ENCODE peak calls at places on chromosomes 1 and 21, in eight cellular contexts. G is NCI-H1417; K is NCI-H460; R is astrocyte of the hippocampus; U is ureter; Z is activated CD4-positive, alpha-beta T cell treated with anti-CD3 and anti-CD28 coated beads, Interleukin-2, amount 50 U/mL, for 24 hours; Q is RCC 7860; W is right lobe of liver. A is an unnamed sample.

GRCh38 chr1:42420911-42421585 is 34.8 kb downstream of the ZMYND12 start:
- DNase-seq in G (peak), K (no peak), R (peak), U (peak), Z (no peak), Q (peak), W (no peak), A (peak)

GRCh38 chr21:25790122-25790951 is 55.6 kb downstream of the GABPA start:
- DNase-seq in G (no peak), K (peak), R (peak), U (no peak), Z (no peak), Q (peak), W (no peak), A (no peak)

GRCh38 chr21:43763901-43764523 is 12.1 kb downstream of the CSTB start:
- DNase-seq in G (no peak), K (no peak), R (no peak), U (no peak), Z (no peak), Q (no peak), W (no peak), A (no peak)

GRCh38 chr1:56626546-56626945 is 18.6 kb upstream of the PRKAA2 start:
- DNase-seq in G (no peak), K (no peak), R (no peak), U (no peak), Z (no peak), Q (no peak), W (no peak), A (no peak)

GRCh38 chr1:8825985-8826481 is 8.6 kb upstream of the RERE start:
- DNase-seq in G (no peak), K (no peak), R (peak), U (no peak), Z (no peak), Q (peak), W (no peak), A (no peak)

GRCh38 chr1:16143566-16144324 is 12.1 kb downstream of the EPHA2 start:
- DNase-seq in G (no peak), K (no peak), R (peak), U (peak), Z (no peak), Q (peak), W (peak), A (no peak)

GRCh38 chr1:103198076-103198475 is 89.8 kb upstream of the COL11A1 start:
- DNase-seq in G (no peak), K (no peak), R (no peak), U (no peak), Z (no peak), Q (no peak), W (no peak), A (no peak)

GRCh38 chr21:43909736-43910455 is 44.9 kb downstream of the AGPAT3 start:
- DNase-seq in G (no peak), K (no peak), R (no peak), U (no peak), Z (no peak), Q (no peak), W (no peak), A (no peak)

GRCh38 chr1:163248064-163248463 is 45.3 kb upstream of the RGS5 start:
- DNase-seq in G (no peak), K (no peak), R (no peak), U (no peak), Z (no peak), Q (no peak), W (no peak), A (peak)

GRCh38 chr1:228361314-228362140 is 45.1 kb downstream of the TRIM11 start:
- DNase-seq in G (no peak), K (no peak), R (no peak), U (no peak), Z (no peak), Q (no peak), W (peak), A (no peak)

GRCh38 chr1:59220356-59220755 is 76.5 kb upstream of the FGGY start:
- DNase-seq in G (no peak), K (no peak), R (peak), U (no peak), Z (no peak), Q (no peak), W (no peak), A (no peak)

GRCh38 chr1:115245227-115245626 is 92.8 kb downstream of the NGF start:
- DNase-seq in G (no peak), K (no peak), R (no peak), U (no peak), Z (no peak), Q (no peak), W (no peak), A (no peak)

GRCh38 chr1:39214021-39214713 is 9.7 kb downstream of the MACF1 start:
- DNase-seq in G (no peak), K (no peak), R (peak), U (no peak), Z (no peak), Q (no peak), W (no peak), A (no peak)

GRCh38 chr1:37323486-37324377 is 150.6 kb upstream of the ZC3H12A start:
- DNase-seq in G (peak), K (peak), R (peak), U (no peak), Z (no peak), Q (peak), W (no peak), A (peak)

GRCh38 chr1:245797592-245798366 is 643.0 kb downstream of the KIF26B start:
- DNase-seq in G (no peak), K (peak), R (no peak), U (no peak), Z (no peak), Q (no peak), W (no peak), A (no peak)

GRCh38 chr1:220811695-220812094 is 25.0 kb downstream of the MTARC1 start:
- DNase-seq in G (no peak), K (no peak), R (no peak), U (no peak), Z (no peak), Q (no peak), W (no peak), A (no peak)

GRCh38 chr1:73909043-73909567 is 288.9 kb downstream of the LRRIQ3 start:
- DNase-seq in G (peak), K (no peak), R (no peak), U (no peak), Z (no peak), Q (peak), W (no peak), A (no peak)

GRCh38 chr1:82086739-82087138 is 286.0 kb downstream of the ADGRL2 start:
- DNase-seq in G (no peak), K (no peak), R (peak), U (no peak), Z (no peak), Q (peak), W (no peak), A (no peak)

GRCh38 chr1:162868972-162869371 is 8.0 kb upstream of the CCDC190 start:
- DNase-seq in G (no peak), K (no peak), R (no peak), U (no peak), Z (no peak), Q (no peak), W (no peak), A (no peak)

GRCh38 chr1:3906672-3907020 is 6.6 kb upstream of the C1orf174 start:
- DNase-seq in G (no peak), K (no peak), R (no peak), U (no peak), Z (no peak), Q (no peak), W (peak), A (no peak)

GRCh38 chr1:153260980-153261792 is 1.7 kb downstream of the LORICRIN start:
- DNase-seq in G (peak), K (no peak), R (peak), U (no peak), Z (no peak), Q (no peak), W (no peak), A (no peak)

GRCh38 chr1:160942926-160943325 is 11.7 kb downstream of the ITLN2 start:
- DNase-seq in G (no peak), K (no peak), R (no peak), U (no peak), Z (no peak), Q (no peak), W (no peak), A (no peak)

GRCh38 chr1:106746448-106747085 is 309.9 kb upstream of the PRMT6 start:
- DNase-seq in G (no peak), K (no peak), R (peak), U (no peak), Z (no peak), Q (no peak), W (no peak), A (no peak)

GRCh38 chr21:41411449-41412089 is 14.5 kb upstream of the MX1 start:
- DNase-seq in G (peak), K (no peak), R (peak), U (no peak), Z (no peak), Q (no peak), W (no peak), A (no peak)

GRCh38 chr1:228490120-228491078 is 3.2 kb downstream of the RNF187 start:
- DNase-seq in G (peak), K (peak), R (no peak), U (no peak), Z (no peak), Q (no peak), W (no peak), A (no peak)

GRCh38 chr1:165824269-165824643 is 3.2 kb upstream of the UCK2 start:
- DNase-seq in G (peak), K (no peak), R (no peak), U (no peak), Z (no peak), Q (no peak), W (no peak), A (no peak)

GRCh38 chr21:42176864-42177263 is 42.1 kb upstream of the ABCG1 start:
- DNase-seq in G (no peak), K (no peak), R (no peak), U (no peak), Z (no peak), Q (no peak), W (no peak), A (no peak)

GRCh38 chr1:5430911-5431310 is 561.3 kb downstream of the NPHP4 start:
- DNase-seq in G (peak), K (no peak), R (no peak), U (no peak), Z (no peak), Q (no peak), W (no peak), A (no peak)

GRCh38 chr1:21906173-21907078 is 30.7 kb downstream of the HSPG2 start:
- DNase-seq in G (no peak), K (no peak), R (no peak), U (no peak), Z (no peak), Q (no peak), W (no peak), A (no peak)

GRCh38 chr1:207909687-207910086 is 1.2 kb downstream of the CD34 start:
- DNase-seq in G (no peak), K (no peak), R (no peak), U (no peak), Z (no peak), Q (no peak), W (no peak), A (no peak)

GRCh38 chr1:52140633-52141512 is 1.0 kb upstream of the ZFYVE9 start:
- DNase-seq in G (no peak), K (no peak), R (no peak), U (no peak), Z (no peak), Q (no peak), W (no peak), A (no peak)

GRCh38 chr1:117174851-117175250 is 35.9 kb downstream of the VTCN1 start:
- DNase-seq in G (no peak), K (no peak), R (no peak), U (no peak), Z (no peak), Q (no peak), W (no peak), A (no peak)

GRCh38 chr21:42158846-42159245 is 60.1 kb upstream of the ABCG1 start:
- DNase-seq in G (no peak), K (no peak), R (no peak), U (peak), Z (no peak), Q (no peak), W (no peak), A (no peak)

GRCh38 chr1:228291906-228292608 is 84.2 kb downstream of the OBSCN start:
- DNase-seq in G (no peak), K (no peak), R (no peak), U (no peak), Z (no peak), Q (no peak), W (peak), A (no peak)

GRCh38 chr1:3584915-3585314 is 26.4 kb downstream of the MEGF6 start:
- DNase-seq in G (no peak), K (no peak), R (no peak), U (no peak), Z (no peak), Q (no peak), W (no peak), A (no peak)

GRCh38 chr1:94863297-94863911 is 43.2 kb downstream of the SLC44A3 start:
- DNase-seq in G (no peak), K (no peak), R (peak), U (no peak), Z (no peak), Q (peak), W (no peak), A (no peak)

GRCh38 chr1:220690140-220691038 is at the start of gene C1orf115:
- DNase-seq in G (peak), K (peak), R (peak), U (peak), Z (peak), Q (no peak), W (peak), A (peak)

GRCh38 chr1:232457607-232458006 is 172.3 kb downstream of the SIPA1L2 start:
- DNase-seq in G (no peak), K (no peak), R (no peak), U (no peak), Z (no peak), Q (no peak), W (no peak), A (no peak)

GRCh38 chr1:78279051-78279450 is 211.7 kb upstream of the PTGFR start:
- DNase-seq in G (no peak), K (no peak), R (peak), U (no peak), Z (no peak), Q (peak), W (no peak), A (no peak)